ENCODE peak calls at places on chromosomes 7 and 10, in four cellular contexts. One of them, this sample, is unnamed.
A peak's percentile ranks its signal among the peaks of the same experiment; 100 is the strongest.

GRCh38 chr7:89726548-89726947 is 427.7 kb upstream of the STEAP1 start:
- DNase-seq in right lobe of liver: no peak
- DNase-seq in RWPE2: no peak
- DNase-seq in foreskin keratinocyte: no peak
- DNase-seq in this sample: no peak

GRCh38 chr10:49569031-49569765 is 30.3 kb upstream of the ERCC6 start:
- DNase-seq in right lobe of liver: no peak
- DNase-seq in RWPE2: no peak
- DNase-seq in foreskin keratinocyte: peak; percentile 48
- DNase-seq in this sample: no peak

GRCh38 chr7:95581446-95581845 is 14.9 kb downstream of the PDK4 start:
- DNase-seq in right lobe of liver: no peak
- DNase-seq in RWPE2: no peak
- DNase-seq in foreskin keratinocyte: no peak
- DNase-seq in this sample: no peak

GRCh38 chr7:610531-611280 is 91.1 kb upstream of the PDGFA start:
- DNase-seq in right lobe of liver: peak; percentile 47
- DNase-seq in RWPE2: no peak
- DNase-seq in foreskin keratinocyte: no peak
- DNase-seq in this sample: no peak

GRCh38 chr7:132045481-132045980 is 489.1 kb upstream of the PODXL start:
- DNase-seq in right lobe of liver: no peak
- DNase-seq in RWPE2: no peak
- DNase-seq in foreskin keratinocyte: no peak
- DNase-seq in this sample: no peak

GRCh38 chr10:129033790-129034272 is 433.2 kb upstream of the MGMT start:
- DNase-seq in right lobe of liver: no peak
- DNase-seq in RWPE2: no peak
- DNase-seq in foreskin keratinocyte: no peak
- DNase-seq in this sample: no peak

GRCh38 chr10:123203393-123204126 is 49.4 kb downstream of the BUB3 start:
- DNase-seq in right lobe of liver: peak; percentile 79
- DNase-seq in RWPE2: no peak
- DNase-seq in foreskin keratinocyte: no peak
- DNase-seq in this sample: no peak

GRCh38 chr7:19405546-19405945 is 260.3 kb upstream of the FERD3L start:
- DNase-seq in right lobe of liver: no peak
- DNase-seq in RWPE2: no peak
- DNase-seq in foreskin keratinocyte: peak; percentile 42
- DNase-seq in this sample: no peak

GRCh38 chr10:5971886-5972285 is 5.5 kb downstream of the IL15RA start:
- DNase-seq in right lobe of liver: peak; percentile 37
- DNase-seq in RWPE2: no peak
- DNase-seq in foreskin keratinocyte: no peak
- DNase-seq in this sample: peak; percentile 11

GRCh38 chr10:62014510-62014909 is 113.0 kb downstream of the ARID5B start:
- DNase-seq in right lobe of liver: no peak
- DNase-seq in RWPE2: no peak
- DNase-seq in foreskin keratinocyte: no peak
- DNase-seq in this sample: no peak

GRCh38 chr10:20858292-20859124 is 38.6 kb downstream of the NEBL start:
- DNase-seq in right lobe of liver: no peak
- DNase-seq in RWPE2: no peak
- DNase-seq in foreskin keratinocyte: no peak
- DNase-seq in this sample: no peak

GRCh38 chr10:127303746-127304145 is 107.4 kb upstream of the INSYN2A start:
- DNase-seq in right lobe of liver: no peak
- DNase-seq in RWPE2: no peak
- DNase-seq in foreskin keratinocyte: no peak
- DNase-seq in this sample: no peak

GRCh38 chr10:76429331-76429625 is 997.9 kb downstream of the LRMDA start:
- DNase-seq in right lobe of liver: no peak
- DNase-seq in RWPE2: no peak
- DNase-seq in foreskin keratinocyte: no peak
- DNase-seq in this sample: no peak

GRCh38 chr10:113961261-113961938 is 82.3 kb upstream of the ADRB1 start:
- DNase-seq in right lobe of liver: no peak
- DNase-seq in RWPE2: no peak
- DNase-seq in foreskin keratinocyte: no peak
- DNase-seq in this sample: peak; percentile 74

GRCh38 chr10:89431977-89432376 is 17.6 kb downstream of the IFIT5 start:
- DNase-seq in right lobe of liver: no peak
- DNase-seq in RWPE2: no peak
- DNase-seq in foreskin keratinocyte: peak; percentile 67
- DNase-seq in this sample: no peak

GRCh38 chr7:151599401-151600227 is 79.9 kb upstream of the RHEB start:
- DNase-seq in right lobe of liver: no peak
- DNase-seq in RWPE2: no peak
- DNase-seq in foreskin keratinocyte: peak; percentile 57
- DNase-seq in this sample: no peak

GRCh38 chr10:28592953-28593352 is 60.0 kb downstream of the WAC start:
- DNase-seq in right lobe of liver: no peak
- DNase-seq in RWPE2: no peak
- DNase-seq in foreskin keratinocyte: peak; percentile 57
- DNase-seq in this sample: no peak

GRCh38 chr10:68105820-68106219 is 3.5 kb upstream of the MYPN start:
- DNase-seq in right lobe of liver: no peak
- DNase-seq in RWPE2: no peak
- DNase-seq in foreskin keratinocyte: no peak
- DNase-seq in this sample: no peak

GRCh38 chr10:29896053-29896452 is 163.3 kb downstream of the JCAD start:
- DNase-seq in right lobe of liver: no peak
- DNase-seq in RWPE2: no peak
- DNase-seq in foreskin keratinocyte: no peak
- DNase-seq in this sample: no peak

GRCh38 chr7:72335561-72336381 is 76.4 kb downstream of the CALN1 start:
- DNase-seq in right lobe of liver: no peak
- DNase-seq in RWPE2: no peak
- DNase-seq in foreskin keratinocyte: no peak
- DNase-seq in this sample: no peak

GRCh38 chr7:2954433-2954853 is 89.2 kb downstream of the CARD11 start:
- DNase-seq in right lobe of liver: no peak
- DNase-seq in RWPE2: no peak
- DNase-seq in foreskin keratinocyte: no peak
- DNase-seq in this sample: peak; percentile 76

GRCh38 chr10:121392657-121393056 is 205.6 kb downstream of the FGFR2 start:
- DNase-seq in right lobe of liver: no peak
- DNase-seq in RWPE2: no peak
- DNase-seq in foreskin keratinocyte: no peak
- DNase-seq in this sample: no peak

GRCh38 chr10:30371954-30372353 is 22.9 kb upstream of the MTPAP start:
- DNase-seq in right lobe of liver: no peak
- DNase-seq in RWPE2: no peak
- DNase-seq in foreskin keratinocyte: no peak
- DNase-seq in this sample: no peak

GRCh38 chr10:4004144-4004543 is 219.1 kb upstream of the KLF6 start:
- DNase-seq in right lobe of liver: no peak
- DNase-seq in RWPE2: no peak
- DNase-seq in foreskin keratinocyte: no peak
- DNase-seq in this sample: no peak

GRCh38 chr10:101644002-101644401 is 51.0 kb downstream of the FBXW4 start:
- DNase-seq in right lobe of liver: no peak
- DNase-seq in RWPE2: no peak
- DNase-seq in foreskin keratinocyte: no peak
- DNase-seq in this sample: no peak

GRCh38 chr10:131876543-131876942 is 24.3 kb upstream of the PPP2R2D start:
- DNase-seq in right lobe of liver: no peak
- DNase-seq in RWPE2: no peak
- DNase-seq in foreskin keratinocyte: no peak
- DNase-seq in this sample: no peak

GRCh38 chr7:155093586-155093985 is 23.5 kb downstream of the HTR5A start:
- DNase-seq in right lobe of liver: no peak
- DNase-seq in RWPE2: no peak
- DNase-seq in foreskin keratinocyte: no peak
- DNase-seq in this sample: no peak

GRCh38 chr7:38195804-38196595 is 18.0 kb downstream of the STARD3NL start:
- DNase-seq in right lobe of liver: no peak
- DNase-seq in RWPE2: no peak
- DNase-seq in foreskin keratinocyte: no peak
- DNase-seq in this sample: no peak

DNA sequence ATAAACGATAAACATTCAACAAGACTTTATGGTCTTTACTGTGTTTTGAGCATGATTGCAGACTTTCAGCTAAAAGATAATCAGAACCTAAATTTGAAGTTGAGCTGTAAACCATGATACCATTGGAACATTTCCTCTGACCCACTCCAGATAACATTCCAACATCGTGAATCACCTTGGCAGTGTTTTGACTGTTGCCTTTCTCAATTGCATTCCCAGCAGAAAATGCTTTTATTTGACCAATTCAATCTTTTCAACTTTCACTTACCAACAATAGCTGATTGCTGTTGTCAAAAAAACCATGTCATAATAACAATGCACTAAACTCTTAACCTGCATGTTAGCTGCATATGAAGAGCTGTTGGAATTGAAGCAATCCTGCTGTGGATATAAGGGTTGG is 165.5 kb downstream of the MDFIC start:
- DNase-seq in right lobe of liver: peak; percentile 51
- DNase-seq in RWPE2: no peak
- DNase-seq in foreskin keratinocyte: peak; percentile 53
- DNase-seq in this sample: no peak
- H3K4me1 ChIP-seq in right lobe of liver: no peaks in the 10 kb centered on the region
- H3K4me1 ChIP-seq in RWPE2: peaks cover 11% of the 10 kb centered on the region
- H3K4me1 ChIP-seq in foreskin keratinocyte: peaks cover 13% of the 10 kb centered on the region
- H3K4me1 ChIP-seq in this sample: no peaks in the 10 kb centered on the region

GRCh38 chr10:95387383-95387782 is 96.6 kb upstream of the PDLIM1 start:
- DNase-seq in right lobe of liver: no peak
- DNase-seq in RWPE2: no peak
- DNase-seq in foreskin keratinocyte: no peak
- DNase-seq in this sample: no peak

GRCh38 chr10:95389982-95390381 is 99.2 kb upstream of the PDLIM1 start:
- DNase-seq in right lobe of liver: no peak
- DNase-seq in RWPE2: no peak
- DNase-seq in foreskin keratinocyte: no peak
- DNase-seq in this sample: no peak

GRCh38 chr10:95388539-95388938 is 97.7 kb upstream of the PDLIM1 start:
- DNase-seq in right lobe of liver: peak; percentile 65
- DNase-seq in RWPE2: no peak
- DNase-seq in foreskin keratinocyte: no peak
- DNase-seq in this sample: no peak

GRCh38 chr10:95388072-95388471 is 97.3 kb upstream of the PDLIM1 start:
- DNase-seq in right lobe of liver: no peak
- DNase-seq in RWPE2: no peak
- DNase-seq in foreskin keratinocyte: no peak
- DNase-seq in this sample: no peak

GRCh38 chr10:95389176-95389575 is 98.4 kb upstream of the PDLIM1 start:
- DNase-seq in right lobe of liver: no peak
- DNase-seq in RWPE2: no peak
- DNase-seq in foreskin keratinocyte: no peak
- DNase-seq in this sample: no peak
- H3K27ac ChIP-seq in right lobe of liver: peak overlapping the region; percentile 41
- H3K27ac ChIP-seq in RWPE2: no peak overlapping the region
- H3K27ac ChIP-seq in foreskin keratinocyte: no peak overlapping the region
- H3K27ac ChIP-seq in this sample: no peak overlapping the region

GRCh38 chr10:52729259-52730104 is 43.1 kb downstream of the MBL2 start:
- DNase-seq in right lobe of liver: no peak
- DNase-seq in RWPE2: no peak
- DNase-seq in foreskin keratinocyte: no peak
- DNase-seq in this sample: no peak
- TF ChIP-seq CTCF in right lobe of liver: peak; percentile 49
- TF ChIP-seq CTCF in RWPE2: peak; percentile 80
- TF ChIP-seq CTCF in foreskin keratinocyte: peak; percentile 77
- TF ChIP-seq CTCF in this sample: no peak

GRCh38 chr7:149846436-149847046 is 8.4 kb downstream of the ZNF862 start:
- DNase-seq in right lobe of liver: peak; percentile 9
- DNase-seq in RWPE2: no peak
- DNase-seq in foreskin keratinocyte: no peak
- DNase-seq in this sample: no peak
- H3K4me1 ChIP-seq in right lobe of liver: no peaks in the 10 kb centered on the region
- H3K4me1 ChIP-seq in RWPE2: no peaks in the 10 kb centered on the region
- H3K4me1 ChIP-seq in foreskin keratinocyte: no peaks in the 10 kb centered on the region
- H3K4me1 ChIP-seq in this sample: peaks cover 9% of the 10 kb centered on the region

GRCh38 chr10:110742801-110743200 is 98.7 kb downstream of the RBM20 start:
- DNase-seq in right lobe of liver: no peak
- DNase-seq in RWPE2: no peak
- DNase-seq in foreskin keratinocyte: no peak
- DNase-seq in this sample: no peak

GRCh38 chr10:110744767-110745166 is 100.6 kb downstream of the RBM20 start:
- DNase-seq in right lobe of liver: no peak
- DNase-seq in RWPE2: no peak
- DNase-seq in foreskin keratinocyte: no peak
- DNase-seq in this sample: no peak

GRCh38 chr10:110735620-110736027 is 91.5 kb downstream of the RBM20 start:
- DNase-seq in right lobe of liver: no peak
- DNase-seq in RWPE2: no peak
- DNase-seq in foreskin keratinocyte: no peak
- DNase-seq in this sample: no peak

GRCh38 chr10:110737886-110738634 is 93.9 kb downstream of the RBM20 start:
- DNase-seq in right lobe of liver: no peak
- DNase-seq in RWPE2: no peak
- DNase-seq in foreskin keratinocyte: no peak
- DNase-seq in this sample: no peak

DNA sequence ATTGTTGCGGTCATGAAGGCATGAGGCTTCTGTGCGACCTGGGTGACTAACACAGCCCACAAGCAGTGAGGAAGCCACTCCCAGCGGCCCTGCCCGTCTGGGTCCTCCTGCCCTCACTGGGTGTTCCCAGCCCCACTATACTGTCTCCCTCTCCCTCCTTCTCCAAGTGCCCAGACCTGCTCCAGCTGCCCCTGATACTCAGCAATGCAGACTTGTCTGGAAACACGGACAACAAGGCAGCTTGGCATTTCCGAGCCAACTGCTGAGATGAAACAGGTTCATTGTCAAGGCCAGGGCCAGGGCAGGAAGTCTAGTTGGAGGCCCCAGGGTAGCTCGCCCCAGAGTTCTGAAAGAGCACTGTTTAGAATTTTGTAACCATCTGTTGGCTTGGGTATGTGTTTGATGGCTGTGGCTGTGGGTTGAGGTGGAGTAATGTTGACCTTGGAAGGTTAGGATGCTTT is 95.7 kb downstream of the RBM20 start:
- DNase-seq in right lobe of liver: peak; percentile 71
- DNase-seq in RWPE2: no peak
- DNase-seq in foreskin keratinocyte: no peak
- DNase-seq in this sample: peak; percentile 24
- H3K27ac ChIP-seq in right lobe of liver: no peak overlapping the region
- H3K27ac ChIP-seq in RWPE2: no peak overlapping the region
- H3K27ac ChIP-seq in foreskin keratinocyte: no peak overlapping the region
- H3K27ac ChIP-seq in this sample: no peak overlapping the region

DNA sequence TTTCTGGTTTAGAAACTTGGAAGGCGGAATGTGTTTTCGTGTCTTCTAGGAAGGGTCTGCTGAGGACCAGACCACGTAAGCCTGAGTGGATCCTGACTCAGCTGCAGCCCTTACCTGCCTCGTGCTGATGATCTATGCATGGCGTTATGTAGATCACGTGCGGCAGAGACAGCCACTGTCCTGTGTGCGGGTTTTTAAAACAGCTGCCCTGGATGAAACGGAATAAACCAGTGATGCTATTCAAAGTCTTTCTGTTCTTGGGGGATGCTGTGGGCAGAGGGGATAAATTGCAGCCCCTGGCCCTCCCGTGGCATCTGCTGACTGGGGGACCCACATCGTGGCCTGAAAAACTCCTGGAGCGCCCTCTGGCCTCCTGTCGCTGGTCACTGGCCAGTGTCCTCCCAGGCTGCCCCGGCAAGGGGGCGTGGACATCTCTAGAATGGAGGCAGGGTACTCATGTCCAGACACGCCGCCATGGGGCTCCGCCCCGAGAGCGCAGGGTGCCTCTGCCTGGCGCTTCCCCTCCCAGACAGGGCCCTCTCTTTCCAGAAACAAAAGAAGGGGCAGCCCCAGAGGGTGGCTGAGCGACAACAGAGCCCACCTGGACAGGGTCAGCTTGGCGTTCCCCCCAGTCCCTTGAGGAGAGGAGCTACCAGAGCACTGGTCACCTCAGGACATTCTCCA is 13.2 kb downstream of the ALKBH4 start:
- DNase-seq in right lobe of liver: no peak
- DNase-seq in RWPE2: no peak
- DNase-seq in foreskin keratinocyte: peak; percentile 54
- DNase-seq in this sample: no peak
- TF ChIP-seq CTCF in right lobe of liver: no peak
- TF ChIP-seq CTCF in RWPE2: peak; percentile 38
- TF ChIP-seq CTCF in foreskin keratinocyte: no peak
- TF ChIP-seq CTCF in this sample: no peak

This sample was measured in CD8-positive, alpha-beta T cell.